ENCODE peak calls at places on chromosomes 13 and 19, in five cellular contexts. One of them, this sample, is unnamed.

GRCh38 chr13:45575146-45575829 is 40.3 kb downstream of the ERICH6B start:
- DNase-seq in WERI-Rb-1: no peak
- DNase-seq in left ventricle myocardium inferior: no peak
- DNase-seq in right lobe of liver: no peak
- DNase-seq in gastrocnemius medialis: no peak
- DNase-seq in this sample: no peak

GRCh38 chr13:32538234-32538620 is 368 bp downstream of the N4BP2L2 start:
- DNase-seq in WERI-Rb-1: no peak
- DNase-seq in left ventricle myocardium inferior: peak
- DNase-seq in gastrocnemius medialis: peak
- DNase-seq in right lobe of liver: peak
- DNase-seq in this sample: no peak

GRCh38 chr19:9819590-9819898 is 665 bp upstream of the FBXL12 start:
- DNase-seq in right lobe of liver: no peak
- DNase-seq in gastrocnemius medialis: no peak
- DNase-seq in WERI-Rb-1: no peak
- DNase-seq in left ventricle myocardium inferior: no peak
- DNase-seq in this sample: no peak

GRCh38 chr13:34521166-34521565 is 420.9 kb upstream of the NBEA start:
- DNase-seq in WERI-Rb-1: no peak
- DNase-seq in right lobe of liver: no peak
- DNase-seq in gastrocnemius medialis: no peak
- DNase-seq in left ventricle myocardium inferior: no peak
- DNase-seq in this sample: no peak

GRCh38 chr13:31321457-31321856 is 121.7 kb downstream of the B3GLCT start:
- DNase-seq in right lobe of liver: no peak
- DNase-seq in left ventricle myocardium inferior: no peak
- DNase-seq in gastrocnemius medialis: no peak
- DNase-seq in WERI-Rb-1: no peak
- DNase-seq in this sample: no peak

GRCh38 chr13:92407858-92408257 is 818.7 kb upstream of the GPC6 start:
- DNase-seq in gastrocnemius medialis: no peak
- DNase-seq in right lobe of liver: no peak
- DNase-seq in left ventricle myocardium inferior: no peak
- DNase-seq in WERI-Rb-1: no peak
- DNase-seq in this sample: no peak

GRCh38 chr19:31715249-31715944 is 366.2 kb upstream of the TSHZ3 start:
- DNase-seq in left ventricle myocardium inferior: no peak
- DNase-seq in right lobe of liver: peak
- DNase-seq in gastrocnemius medialis: peak
- DNase-seq in WERI-Rb-1: no peak
- DNase-seq in this sample: no peak

GRCh38 chr19:6088677-6089063 is 21.6 kb downstream of the RFX2 start:
- DNase-seq in gastrocnemius medialis: no peak
- DNase-seq in WERI-Rb-1: no peak
- DNase-seq in right lobe of liver: no peak
- DNase-seq in left ventricle myocardium inferior: no peak
- DNase-seq in this sample: no peak

GRCh38 chr19:29201849-29202248 is 11.1 kb downstream of the UQCRFS1 start:
- DNase-seq in right lobe of liver: no peak
- DNase-seq in gastrocnemius medialis: no peak
- DNase-seq in WERI-Rb-1: no peak
- DNase-seq in left ventricle myocardium inferior: no peak
- DNase-seq in this sample: no peak

GRCh38 chr13:51000576-51001260 is 91.1 kb downstream of the RNASEH2B start:
- DNase-seq in gastrocnemius medialis: peak
- DNase-seq in left ventricle myocardium inferior: peak
- DNase-seq in right lobe of liver: no peak
- DNase-seq in WERI-Rb-1: no peak
- DNase-seq in this sample: peak

GRCh38 chr13:49731766-49732165 is 40.5 kb upstream of the EBPL start:
- DNase-seq in WERI-Rb-1: no peak
- DNase-seq in gastrocnemius medialis: no peak
- DNase-seq in left ventricle myocardium inferior: no peak
- DNase-seq in right lobe of liver: no peak
- DNase-seq in this sample: peak

GRCh38 chr13:33112745-33113144 is 96.5 kb downstream of the KL start:
- DNase-seq in right lobe of liver: no peak
- DNase-seq in WERI-Rb-1: no peak
- DNase-seq in left ventricle myocardium inferior: no peak
- DNase-seq in gastrocnemius medialis: no peak
- DNase-seq in this sample: no peak

GRCh38 chr19:42282036-42282762 is 13.1 kb downstream of the CIC start:
- DNase-seq in right lobe of liver: peak
- DNase-seq in gastrocnemius medialis: no peak
- DNase-seq in WERI-Rb-1: no peak
- DNase-seq in left ventricle myocardium inferior: no peak
- DNase-seq in this sample: no peak

GRCh38 chr19:55619264-55619663 is 5.1 kb downstream of the ZNF784 start:
- DNase-seq in WERI-Rb-1: no peak
- DNase-seq in right lobe of liver: no peak
- DNase-seq in left ventricle myocardium inferior: no peak
- DNase-seq in gastrocnemius medialis: no peak
- DNase-seq in this sample: no peak

GRCh38 chr19:13024126-13024957 is 29.1 kb downstream of the NFIX start:
- DNase-seq in gastrocnemius medialis: peak
- DNase-seq in right lobe of liver: no peak
- DNase-seq in WERI-Rb-1: no peak
- DNase-seq in left ventricle myocardium inferior: no peak
- DNase-seq in this sample: no peak

GRCh38 chr13:111020546-111020945 is 94.6 kb upstream of the ARHGEF7 start:
- DNase-seq in right lobe of liver: no peak
- DNase-seq in gastrocnemius medialis: no peak
- DNase-seq in left ventricle myocardium inferior: no peak
- DNase-seq in WERI-Rb-1: no peak
- DNase-seq in this sample: no peak

GRCh38 chr19:789473-790052 is 7.7 kb upstream of the PTBP1 start:
- DNase-seq in left ventricle myocardium inferior: no peak
- DNase-seq in gastrocnemius medialis: no peak
- DNase-seq in WERI-Rb-1: peak
- DNase-seq in right lobe of liver: peak
- DNase-seq in this sample: no peak

GRCh38 chr19:50486823-50487515 is 10.3 kb upstream of the GARIN5A start:
- DNase-seq in WERI-Rb-1: peak
- DNase-seq in right lobe of liver: no peak
- DNase-seq in gastrocnemius medialis: peak
- DNase-seq in left ventricle myocardium inferior: no peak
- DNase-seq in this sample: no peak

GRCh38 chr19:17680235-17680722 is 7.9 kb downstream of the UNC13A start:
- DNase-seq in left ventricle myocardium inferior: peak
- DNase-seq in right lobe of liver: peak
- DNase-seq in gastrocnemius medialis: peak
- DNase-seq in WERI-Rb-1: peak
- DNase-seq in this sample: peak

GRCh38 chr13:96781141-96781540 is 213.1 kb downstream of the OXGR1 start:
- DNase-seq in left ventricle myocardium inferior: peak
- DNase-seq in right lobe of liver: no peak
- DNase-seq in gastrocnemius medialis: no peak
- DNase-seq in WERI-Rb-1: no peak
- DNase-seq in this sample: no peak

GRCh38 chr19:30546332-30546731 is 174.1 kb downstream of the ZNF536 start:
- DNase-seq in WERI-Rb-1: no peak
- DNase-seq in right lobe of liver: no peak
- DNase-seq in gastrocnemius medialis: no peak
- DNase-seq in left ventricle myocardium inferior: no peak
- DNase-seq in this sample: no peak

GRCh38 chr13:110123041-110123809 is 183.7 kb downstream of the COL4A1 start:
- DNase-seq in right lobe of liver: no peak
- DNase-seq in left ventricle myocardium inferior: no peak
- DNase-seq in WERI-Rb-1: no peak
- DNase-seq in gastrocnemius medialis: no peak
- DNase-seq in this sample: no peak

GRCh38 chr13:113427562-113428468 is 25.5 kb downstream of the ADPRHL1 start:
- DNase-seq in gastrocnemius medialis: no peak
- DNase-seq in right lobe of liver: no peak
- DNase-seq in left ventricle myocardium inferior: no peak
- DNase-seq in WERI-Rb-1: peak
- DNase-seq in this sample: no peak

GRCh38 chr13:95176611-95177259 is 124.5 kb downstream of the ABCC4 start:
- DNase-seq in gastrocnemius medialis: no peak
- DNase-seq in left ventricle myocardium inferior: no peak
- DNase-seq in right lobe of liver: no peak
- DNase-seq in WERI-Rb-1: no peak
- DNase-seq in this sample: peak

GRCh38 chr13:43544011-43544410 is 242.8 kb downstream of the ENOX1 start:
- DNase-seq in WERI-Rb-1: peak
- DNase-seq in left ventricle myocardium inferior: no peak
- DNase-seq in gastrocnemius medialis: no peak
- DNase-seq in right lobe of liver: no peak
- DNase-seq in this sample: no peak

GRCh38 chr19:1647664-1648155 is 4.7 kb downstream of the TCF3 start:
- DNase-seq in WERI-Rb-1: no peak
- DNase-seq in gastrocnemius medialis: no peak
- DNase-seq in left ventricle myocardium inferior: no peak
- DNase-seq in right lobe of liver: no peak
- DNase-seq in this sample: no peak

GRCh38 chr19:7397687-7398086 is 49.0 kb downstream of the ARHGEF18 start:
- DNase-seq in left ventricle myocardium inferior: no peak
- DNase-seq in gastrocnemius medialis: no peak
- DNase-seq in right lobe of liver: no peak
- DNase-seq in WERI-Rb-1: no peak
- DNase-seq in this sample: peak

GRCh38 chr13:113950451-113951245 is 23.2 kb downstream of the C13orf46 start:
- DNase-seq in gastrocnemius medialis: no peak
- DNase-seq in right lobe of liver: peak
- DNase-seq in WERI-Rb-1: no peak
- DNase-seq in left ventricle myocardium inferior: no peak
- DNase-seq in this sample: no peak

GRCh38 chr13:72726721-72727416 is 560 bp downstream of the MZT1 start:
- DNase-seq in right lobe of liver: peak
- DNase-seq in WERI-Rb-1: peak
- DNase-seq in left ventricle myocardium inferior: peak
- DNase-seq in gastrocnemius medialis: no peak
- DNase-seq in this sample: no peak

GRCh38 chr13:46656786-46657185 is 103.8 kb downstream of the LRCH1 start:
- DNase-seq in right lobe of liver: no peak
- DNase-seq in gastrocnemius medialis: no peak
- DNase-seq in WERI-Rb-1: no peak
- DNase-seq in left ventricle myocardium inferior: no peak
- DNase-seq in this sample: no peak

GRCh38 chr13:103926118-103926517 is 859.9 kb upstream of the SLC10A2 start:
- DNase-seq in left ventricle myocardium inferior: no peak
- DNase-seq in gastrocnemius medialis: no peak
- DNase-seq in WERI-Rb-1: no peak
- DNase-seq in right lobe of liver: no peak
- DNase-seq in this sample: no peak

GRCh38 chr13:111508902-111509509 is 188.6 kb downstream of the TEX29 start:
- DNase-seq in WERI-Rb-1: peak
- DNase-seq in gastrocnemius medialis: no peak
- DNase-seq in left ventricle myocardium inferior: no peak
- DNase-seq in right lobe of liver: no peak
- DNase-seq in this sample: no peak

GRCh38 chr13:21550918-21551317 is 53.1 kb downstream of the MICU2 start:
- DNase-seq in gastrocnemius medialis: no peak
- DNase-seq in right lobe of liver: no peak
- DNase-seq in WERI-Rb-1: no peak
- DNase-seq in left ventricle myocardium inferior: no peak
- DNase-seq in this sample: no peak

GRCh38 chr13:97191615-97192014 is 30.5 kb upstream of the MBNL2 start:
- DNase-seq in right lobe of liver: no peak
- DNase-seq in WERI-Rb-1: no peak
- DNase-seq in gastrocnemius medialis: no peak
- DNase-seq in left ventricle myocardium inferior: no peak
- DNase-seq in this sample: no peak

GRCh38 chr13:60094385-60095088 is 69.2 kb downstream of the DIAPH3 start:
- DNase-seq in left ventricle myocardium inferior: no peak
- DNase-seq in gastrocnemius medialis: no peak
- DNase-seq in right lobe of liver: no peak
- DNase-seq in WERI-Rb-1: no peak
- DNase-seq in this sample: no peak

GRCh38 chr13:60095300-60095699 is 68.4 kb downstream of the DIAPH3 start:
- DNase-seq in right lobe of liver: no peak
- DNase-seq in gastrocnemius medialis: no peak
- DNase-seq in left ventricle myocardium inferior: no peak
- DNase-seq in WERI-Rb-1: no peak
- DNase-seq in this sample: no peak

GRCh38 chr13:60090579-60090978 is 73.1 kb downstream of the DIAPH3 start:
- DNase-seq in WERI-Rb-1: no peak
- DNase-seq in right lobe of liver: no peak
- DNase-seq in left ventricle myocardium inferior: no peak
- DNase-seq in gastrocnemius medialis: no peak
- DNase-seq in this sample: no peak

GRCh38 chr13:60091573-60091972 is 72.2 kb downstream of the DIAPH3 start:
- DNase-seq in left ventricle myocardium inferior: no peak
- DNase-seq in gastrocnemius medialis: no peak
- DNase-seq in right lobe of liver: no peak
- DNase-seq in WERI-Rb-1: no peak
- DNase-seq in this sample: no peak
- TF ChIP-seq CTCF in left ventricle myocardium inferior: no peak
- TF ChIP-seq CTCF in gastrocnemius medialis: no peak
- TF ChIP-seq CTCF in right lobe of liver: no peak
- TF ChIP-seq CTCF in WERI-Rb-1: no peak
- TF ChIP-seq CTCF in this sample: no peak

DNA sequence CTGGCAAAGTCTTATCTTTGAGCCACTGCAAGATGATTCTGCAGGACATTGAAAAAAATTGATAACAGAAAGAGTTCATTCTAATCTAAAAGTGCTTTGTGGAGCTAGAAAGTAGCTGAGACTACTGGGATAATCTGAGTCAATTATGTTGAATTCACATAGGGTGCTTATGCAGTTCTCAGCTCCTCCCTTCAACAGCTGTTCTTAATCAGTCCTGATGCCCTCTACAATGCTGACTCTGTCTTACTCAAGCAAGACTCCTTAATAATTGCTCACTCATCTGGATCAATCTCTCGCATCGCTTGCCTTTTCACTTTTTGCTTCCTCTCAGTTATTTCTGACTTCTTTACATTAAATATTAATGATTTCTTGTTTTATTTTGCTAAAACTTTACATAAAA is 182.1 kb downstream of the PCDH17 start:
- DNase-seq in left ventricle myocardium inferior: no peak
- DNase-seq in right lobe of liver: no peak
- DNase-seq in WERI-Rb-1: no peak
- DNase-seq in gastrocnemius medialis: no peak
- DNase-seq in this sample: no peak
- H3K4me3 ChIP-seq in left ventricle myocardium inferior: no peak
- H3K4me3 ChIP-seq in right lobe of liver: no peak
- H3K4me3 ChIP-seq in WERI-Rb-1: no peak
- H3K4me3 ChIP-seq in gastrocnemius medialis: no peak
- H3K4me3 ChIP-seq in this sample: no peak

GRCh38 chr19:16631465-16631864 is 3.5 kb upstream of the MED26 start:
- DNase-seq in right lobe of liver: no peak
- DNase-seq in gastrocnemius medialis: no peak
- DNase-seq in WERI-Rb-1: no peak
- DNase-seq in left ventricle myocardium inferior: no peak
- DNase-seq in this sample: no peak
- TF ChIP-seq CTCF in right lobe of liver: no peak
- TF ChIP-seq CTCF in gastrocnemius medialis: no peak
- TF ChIP-seq CTCF in WERI-Rb-1: no peak
- TF ChIP-seq CTCF in left ventricle myocardium inferior: no peak
- TF ChIP-seq CTCF in this sample: no peak

DNA sequence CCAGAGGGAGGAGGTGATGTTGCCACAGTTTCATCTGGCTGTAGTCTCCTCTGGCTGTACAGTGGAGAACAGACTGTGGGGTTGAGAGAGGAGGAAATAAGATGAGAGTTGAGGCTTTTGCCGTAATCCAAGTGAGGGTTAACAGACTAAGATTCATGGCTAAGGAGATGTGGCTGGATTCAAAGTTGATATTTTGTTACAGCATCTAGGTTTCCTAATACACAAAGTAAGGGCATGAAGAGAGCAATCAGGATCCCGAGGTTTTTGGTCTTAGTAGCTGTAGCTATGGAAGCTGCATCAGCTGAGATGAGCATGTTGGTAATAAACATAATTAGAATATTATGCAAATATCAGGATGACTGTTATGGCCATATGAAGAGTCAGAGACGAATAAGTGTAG is 1.4 kb downstream of the ZNF776 start:
- DNase-seq in right lobe of liver: no peak
- DNase-seq in left ventricle myocardium inferior: no peak
- DNase-seq in gastrocnemius medialis: no peak
- DNase-seq in WERI-Rb-1: no peak
- DNase-seq in this sample: no peak
- H3K4me3 ChIP-seq in right lobe of liver: peak
- H3K4me3 ChIP-seq in left ventricle myocardium inferior: peak
- H3K4me3 ChIP-seq in gastrocnemius medialis: peak
- H3K4me3 ChIP-seq in WERI-Rb-1: no peak
- H3K4me3 ChIP-seq in this sample: peak

This sample was measured in AG09309.